ENCODE peak calls at places on chromosome 14, in four cellular contexts. One of them, this sample, is unnamed.

GRCh38 chr14:24911324-24912095 is 138.4 kb downstream of the STXBP6 start:
- DNase-seq in HEK293T: no peak
- DNase-seq in HepG2: no peak
- DNase-seq in GM12878: peak; percentile 27
- DNase-seq in this sample: no peak

GRCh38 chr14:33198684-33199083 is 260.0 kb downstream of the NPAS3 start:
- DNase-seq in HEK293T: no peak
- DNase-seq in HepG2: no peak
- DNase-seq in GM12878: no peak
- DNase-seq in this sample: no peak

GRCh38 chr14:56855891-56856461 is 45.7 kb upstream of the OTX2 start:
- DNase-seq in HEK293T: peak; percentile 20
- DNase-seq in HepG2: peak; percentile 8
- DNase-seq in GM12878: no peak
- DNase-seq in this sample: no peak

GRCh38 chr14:87712386-87713113 is 280.4 kb downstream of the GALC start:
- DNase-seq in HEK293T: no peak
- DNase-seq in HepG2: no peak
- DNase-seq in GM12878: no peak
- DNase-seq in this sample: no peak

GRCh38 chr14:104094709-104095425 is 9.4 kb downstream of the ASPG start:
- DNase-seq in HEK293T: peak; percentile 91
- DNase-seq in HepG2: no peak
- DNase-seq in GM12878: no peak
- DNase-seq in this sample: peak; percentile 71

GRCh38 chr14:92401561-92401960 is 78.6 kb downstream of the SLC24A4 start:
- DNase-seq in HEK293T: no peak
- DNase-seq in HepG2: no peak
- DNase-seq in GM12878: no peak
- DNase-seq in this sample: no peak

GRCh38 chr14:54673193-54674121 is 106.5 kb downstream of the SAMD4A start:
- DNase-seq in HEK293T: peak; percentile 18
- DNase-seq in HepG2: no peak
- DNase-seq in GM12878: no peak
- DNase-seq in this sample: peak; percentile 40

GRCh38 chr14:77372304-77372841 is 4.5 kb downstream of the TMED8 start:
- DNase-seq in HEK293T: no peak
- DNase-seq in HepG2: peak; percentile 36
- DNase-seq in GM12878: peak; percentile 83
- DNase-seq in this sample: no peak

GRCh38 chr14:23047042-23047634 is 5.1 kb downstream of the PSMB11 start:
- DNase-seq in HEK293T: no peak
- DNase-seq in HepG2: no peak
- DNase-seq in GM12878: no peak
- DNase-seq in this sample: no peak

DNA sequence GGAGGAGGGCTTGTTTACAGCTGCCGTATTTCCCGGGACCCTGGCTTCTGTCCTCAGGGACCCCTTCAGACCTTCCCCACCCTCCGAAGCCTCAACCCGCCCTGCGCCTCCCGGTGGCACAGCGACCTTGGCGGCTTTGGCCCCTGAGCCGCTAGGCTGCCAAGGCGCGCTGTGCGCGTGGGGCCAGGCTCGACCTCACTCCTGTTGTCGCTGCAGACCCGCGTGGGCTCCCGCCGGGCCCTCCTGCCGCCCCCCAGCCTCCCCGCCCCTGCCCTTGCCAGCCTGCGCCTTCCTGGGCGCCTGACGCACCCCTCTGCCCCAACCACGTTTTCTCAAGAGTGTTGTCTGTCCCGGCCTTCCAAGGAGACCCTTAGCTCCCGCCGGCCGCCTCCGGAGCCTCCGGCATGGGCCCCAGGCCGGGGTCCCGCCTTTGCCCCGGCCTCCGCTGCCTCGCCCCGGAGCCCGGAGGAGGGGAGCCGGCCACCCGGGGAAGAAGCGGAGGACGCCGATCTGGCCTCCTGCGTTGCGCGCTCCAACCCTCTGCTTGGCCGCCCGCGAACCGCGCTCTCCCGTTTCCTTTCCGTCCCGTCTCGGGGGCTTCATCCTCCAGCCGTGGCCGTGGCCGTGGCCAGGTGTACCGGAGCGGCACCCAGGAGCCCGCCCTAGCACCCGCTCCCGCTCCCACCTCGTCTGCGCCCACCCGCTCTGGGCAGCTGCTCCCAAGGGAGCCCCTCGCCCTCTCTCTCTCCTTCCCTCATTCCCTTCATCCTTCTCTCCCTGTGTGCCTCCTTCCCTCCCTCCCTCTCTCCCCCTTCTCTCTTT is 19.9 kb downstream of the PPP2R5C start:
- DNase-seq in HEK293T: no peak
- DNase-seq in HepG2: no peak
- DNase-seq in GM12878: no peak
- DNase-seq in this sample: no peak
- TF ChIP-seq FOXK2 in HEK293T: no peak
- TF ChIP-seq FOXK2 in HepG2: no peak
- TF ChIP-seq FOXK2 in GM12878: no peak
- TF ChIP-seq FOXK2 in this sample: no peak

GRCh38 chr14:34853041-34853440 is 22.1 kb downstream of the BAZ1A start:
- DNase-seq in HEK293T: no peak
- DNase-seq in HepG2: no peak
- DNase-seq in GM12878: no peak
- DNase-seq in this sample: no peak

GRCh38 chr14:34845869-34846268 is 29.3 kb downstream of the BAZ1A start:
- DNase-seq in HEK293T: no peak
- DNase-seq in HepG2: no peak
- DNase-seq in GM12878: no peak
- DNase-seq in this sample: no peak

GRCh38 chr14:34851395-34851794 is 23.8 kb downstream of the BAZ1A start:
- DNase-seq in HEK293T: no peak
- DNase-seq in HepG2: no peak
- DNase-seq in GM12878: no peak
- DNase-seq in this sample: no peak
- TF ChIP-seq FOXK2 in HEK293T: no peak
- TF ChIP-seq FOXK2 in HepG2: no peak
- TF ChIP-seq FOXK2 in GM12878: no peak
- TF ChIP-seq FOXK2 in this sample: no peak

DNA sequence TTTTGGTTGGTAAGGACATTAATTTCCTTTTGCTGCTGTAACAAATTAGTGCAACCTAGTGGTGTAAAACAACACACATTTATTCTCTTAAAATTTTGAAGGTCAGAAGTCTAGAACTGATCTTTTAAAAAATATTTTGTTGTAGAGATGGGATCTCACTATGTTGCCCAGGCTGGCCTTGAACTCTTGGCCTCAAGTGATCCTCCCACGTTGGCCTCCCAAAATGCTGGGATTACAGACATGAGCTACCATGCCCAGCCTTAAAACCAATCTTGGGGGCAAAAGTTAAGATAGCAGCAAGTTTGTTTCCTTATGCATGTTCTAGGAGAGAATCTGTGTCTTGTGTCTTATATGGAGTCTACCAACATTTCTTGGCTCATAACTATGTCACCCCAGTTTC is 55.8 kb downstream of the MIA2 start:
- DNase-seq in HEK293T: no peak
- DNase-seq in HepG2: no peak
- DNase-seq in GM12878: no peak
- DNase-seq in this sample: no peak
- TF ChIP-seq FOXK2 in HEK293T: no peak
- TF ChIP-seq FOXK2 in HepG2: no peak
- TF ChIP-seq FOXK2 in GM12878: no peak
- TF ChIP-seq FOXK2 in this sample: no peak

GRCh38 chr14:76348898-76349297 is 27.0 kb upstream of the ESRRB start:
- DNase-seq in HEK293T: no peak
- DNase-seq in HepG2: no peak
- DNase-seq in GM12878: no peak
- DNase-seq in this sample: peak; percentile 3
- TF ChIP-seq FOXK2 in HEK293T: no peak
- TF ChIP-seq FOXK2 in HepG2: no peak
- TF ChIP-seq FOXK2 in GM12878: no peak
- TF ChIP-seq FOXK2 in this sample: no peak

GRCh38 chr14:50383618-50384225 is 13.0 kb downstream of the CDKL1 start:
- DNase-seq in HEK293T: no peak
- DNase-seq in HepG2: no peak
- DNase-seq in GM12878: no peak
- DNase-seq in this sample: no peak

GRCh38 chr14:50379563-50379962 is 17.1 kb downstream of the CDKL1 start:
- DNase-seq in HEK293T: no peak
- DNase-seq in HepG2: no peak
- DNase-seq in GM12878: no peak
- DNase-seq in this sample: no peak

GRCh38 chr14:50381008-50381407 is 15.7 kb downstream of the CDKL1 start:
- DNase-seq in HEK293T: no peak
- DNase-seq in HepG2: no peak
- DNase-seq in GM12878: no peak
- DNase-seq in this sample: no peak

GRCh38 chr14:50380455-50380854 is 16.2 kb downstream of the CDKL1 start:
- DNase-seq in HEK293T: no peak
- DNase-seq in HepG2: no peak
- DNase-seq in GM12878: no peak
- DNase-seq in this sample: no peak

GRCh38 chr14:50381823-50382287 is 14.8 kb downstream of the CDKL1 start:
- DNase-seq in HEK293T: no peak
- DNase-seq in HepG2: peak; percentile 68
- DNase-seq in GM12878: no peak
- DNase-seq in this sample: no peak
- TF ChIP-seq FOXK2 in HEK293T: no peak
- TF ChIP-seq FOXK2 in HepG2: no peak
- TF ChIP-seq FOXK2 in GM12878: no peak
- TF ChIP-seq FOXK2 in this sample: no peak

GRCh38 chr14:51367600-51367931 is 127.5 kb downstream of the TMX1 start:
- DNase-seq in HEK293T: no peak
- DNase-seq in HepG2: no peak
- DNase-seq in GM12878: no peak
- DNase-seq in this sample: no peak
- TF ChIP-seq FOXK2 in HEK293T: no peak
- TF ChIP-seq FOXK2 in HepG2: no peak
- TF ChIP-seq FOXK2 in GM12878: no peak
- TF ChIP-seq FOXK2 in this sample: no peak

GRCh38 chr14:21072102-21072501 is 2.0 kb downstream of the ARHGEF40 start:
- DNase-seq in HEK293T: no peak
- DNase-seq in HepG2: no peak
- DNase-seq in GM12878: no peak
- DNase-seq in this sample: peak; percentile 24
- TF ChIP-seq FOXK2 in HEK293T: no peak
- TF ChIP-seq FOXK2 in HepG2: no peak
- TF ChIP-seq FOXK2 in GM12878: no peak
- TF ChIP-seq FOXK2 in this sample: no peak

GRCh38 chr14:95173518-95173917 is 16.2 kb upstream of the DICER1 start:
- DNase-seq in HEK293T: no peak
- DNase-seq in HepG2: no peak
- DNase-seq in GM12878: no peak
- DNase-seq in this sample: no peak
- TF ChIP-seq FOXK2 in HEK293T: no peak
- TF ChIP-seq FOXK2 in HepG2: no peak
- TF ChIP-seq FOXK2 in GM12878: no peak
- TF ChIP-seq FOXK2 in this sample: no peak